ENCODE peak calls at places on chromosomes 3 and 15, in nine cellular contexts. F is pons; Q is activated CD4-positive, alpha-beta T cell treated with anti-CD3 and anti-CD28 coated beads, Interleukin-2, amount 50 U/mL, for 4 hours; X is fibroblast of pulmonary artery; G is type B pancreatic cell; A is DMS79; P is activated naive CD8-positive, alpha-beta T cell treated with anti-CD3 and anti-CD28 coated beads, Interleukin-2, amount 50 U/mL, for 24 hours; E is SW480; Y is stimulated activated CD4-positive, alpha-beta T cell treated with anti-CD3 and anti-CD28 coated beads, Interleukin-1b, Interleukin-23, amount 100 ng/mL, for 4 hours. T is an unnamed sample.

GRCh38 chr15:28084547-28084946 is 14.6 kb downstream of the OCA2 start:
- DNase-seq in F (no peak), Q (no peak), X (no peak), G (no peak), A (no peak), P (no peak), E (no peak), Y (no peak), T (no peak)

GRCh38 chr15:66832679-66833078 is 130.6 kb downstream of the SMAD6 start:
- DNase-seq in F (no peak), Q (no peak), X (peak), G (no peak), A (no peak), P (no peak), E (no peak), Y (no peak), T (no peak)

GRCh38 chr3:179558742-179559364 is 3.9 kb upstream of the ACTL6A start:
- DNase-seq in F (peak), Q (peak), X (peak), G (no peak), A (no peak), P (peak), E (peak), Y (no peak), T (peak)

GRCh38 chr15:71357357-71357756 is 242.1 kb downstream of the THSD4 start:
- DNase-seq in F (no peak), Q (no peak), X (no peak), G (no peak), A (no peak), P (no peak), E (no peak), Y (no peak), T (no peak)

GRCh38 chr3:71859128-71859519 is 74.2 kb upstream of the PROK2 start:
- DNase-seq in F (peak), Q (no peak), X (peak), G (no peak), A (no peak), P (no peak), E (peak), Y (no peak), T (no peak)

GRCh38 chr3:15009156-15009555 is 56.0 kb downstream of the MRPS25 start:
- DNase-seq in F (no peak), Q (no peak), X (no peak), G (no peak), A (no peak), P (no peak), E (no peak), Y (no peak), T (no peak)

GRCh38 chr15:77064539-77065308 is 6.2 kb downstream of the TSPAN3 start:
- DNase-seq in F (no peak), Q (no peak), X (peak), G (no peak), A (no peak), P (no peak), E (no peak), Y (no peak), T (no peak)

GRCh38 chr3:43902415-43902814 is 211.7 kb downstream of the ABHD5 start:
- DNase-seq in F (no peak), Q (no peak), X (no peak), G (no peak), A (no peak), P (no peak), E (no peak), Y (no peak), T (no peak)

GRCh38 chr15:93152951-93153350 is 63.9 kb upstream of the RGMA start:
- DNase-seq in F (peak), Q (no peak), X (peak), G (no peak), A (peak), P (no peak), E (no peak), Y (no peak), T (no peak)

GRCh38 chr15:70329179-70329578 is 231.5 kb upstream of the TLE3 start:
- DNase-seq in F (no peak), Q (no peak), X (no peak), G (no peak), A (no peak), P (no peak), E (no peak), Y (no peak), T (no peak)

GRCh38 chr15:34337557-34338306 is at the start of gene SLC12A6:
- DNase-seq in F (peak), Q (peak), X (peak), G (peak), A (peak), P (peak), E (peak), Y (peak), T (no peak)

GRCh38 chr3:106913111-106913698 is 464.0 kb upstream of the CCDC54 start:
- DNase-seq in F (no peak), Q (no peak), X (peak), G (no peak), A (no peak), P (no peak), E (no peak), Y (no peak), T (no peak)

GRCh38 chr3:127857270-127857801 is 35.0 kb upstream of the MGLL start:
- DNase-seq in F (no peak), Q (no peak), X (peak), G (no peak), A (no peak), P (no peak), E (no peak), Y (no peak), T (no peak)

GRCh38 chr3:9041626-9042025 is 78.4 kb upstream of the RAD18 start:
- DNase-seq in F (no peak), Q (no peak), X (no peak), G (no peak), A (no peak), P (no peak), E (no peak), Y (no peak), T (no peak)

GRCh38 chr15:77393471-77393840 is 26.4 kb downstream of the PEAK1 start:
- DNase-seq in F (no peak), Q (no peak), X (peak), G (no peak), A (no peak), P (no peak), E (no peak), Y (no peak), T (no peak)

GRCh38 chr3:133941390-133941789 is 45.7 kb upstream of the RAB6B start:
- DNase-seq in F (no peak), Q (no peak), X (peak), G (no peak), A (no peak), P (no peak), E (peak), Y (no peak), T (no peak)

GRCh38 chr3:64539451-64540196 is 148.2 kb downstream of the ADAMTS9 start:
- DNase-seq in F (peak), Q (no peak), X (peak), G (no peak), A (no peak), P (no peak), E (no peak), Y (no peak), T (no peak)

GRCh38 chr3:24192469-24193056 is 247.5 kb downstream of the NR1D2 start:
- DNase-seq in F (no peak), Q (no peak), X (no peak), G (no peak), A (no peak), P (no peak), E (no peak), Y (no peak), T (no peak)

GRCh38 chr3:76859596-76859995 is 180.3 kb upstream of the ROBO2 start:
- DNase-seq in F (no peak), Q (no peak), X (no peak), G (no peak), A (no peak), P (no peak), E (no peak), Y (no peak), T (no peak)

GRCh38 chr3:71528816-71529215 is 54.7 kb downstream of the FOXP1 start:
- DNase-seq in F (no peak), Q (no peak), X (no peak), G (no peak), A (no peak), P (no peak), E (no peak), Y (no peak), T (no peak)

GRCh38 chr15:50304856-50305255 is 39.3 kb upstream of the HDC start:
- DNase-seq in F (no peak), Q (no peak), X (no peak), G (no peak), A (no peak), P (no peak), E (no peak), Y (no peak), T (no peak)

GRCh38 chr3:17360991-17361390 is 381.4 kb downstream of the TBC1D5 start:
- DNase-seq in F (no peak), Q (no peak), X (no peak), G (no peak), A (no peak), P (no peak), E (no peak), Y (no peak), T (no peak)

T was measured in NCI-H187 treated with DMSO at 0.1 percent for 48 hours.